ENCODE peak calls at places on chromosomes 3 and 15, in five cellular contexts. O is neural progenitor cell, U is SK-N-SH, K is hepatocyte, V is GM23338. R is an unnamed sample.

GRCh38 chr15:82681371-82681770 is 28.3 kb downstream of the AP3B2 start:
- DNase-seq in U (no peak), K (no peak), O (no peak), V (peak; percentile 5), R (no peak)

GRCh38 chr3:66450389-66451022 is 50.3 kb downstream of the LRIG1 start:
- DNase-seq in V (no peak), O (no peak), K (no peak), U (no peak), R (no peak)

GRCh38 chr3:55362206-55362960 is 124.7 kb downstream of the WNT5A start:
- DNase-seq in O (no peak), K (no peak), V (no peak), U (no peak), R (no peak)

GRCh38 chr3:37092484-37092883 is 81.9 kb downstream of the LRRFIP2 start:
- DNase-seq in U (no peak), V (no peak), O (no peak), K (no peak), R (no peak)

GRCh38 chr15:44314512-44314911 is 26.0 kb downstream of the GOLM2 start:
- DNase-seq in U (no peak), K (no peak), O (no peak), V (no peak), R (no peak)

GRCh38 chr3:12476238-12476897 is 7.9 kb upstream of the TSEN2 start:
- DNase-seq in O (no peak), U (no peak), V (no peak), K (no peak), R (no peak)

GRCh38 chr15:57384816-57385215 is 8.5 kb downstream of the CGNL1 start:
- DNase-seq in V (no peak), K (no peak), O (no peak), U (no peak), R (no peak)

GRCh38 chr15:85973584-85974347 is 105.9 kb upstream of the AGBL1 start:
- DNase-seq in O (peak; percentile 58), K (peak; percentile 23), U (no peak), V (peak; percentile 60), R (no peak)

GRCh38 chr15:25175789-25176615 is 221.2 kb downstream of the SNRPN start:
- DNase-seq in V (no peak), O (no peak), K (peak; percentile 1), U (peak; percentile 1), R (no peak)

GRCh38 chr3:176521531-176522175 is 675.6 kb downstream of the TBL1XR1 start:
- DNase-seq in V (peak; percentile 52), K (no peak), U (no peak), O (no peak), R (no peak)

GRCh38 chr15:77519540-77519939 is 98.9 kb downstream of the HMG20A start:
- DNase-seq in K (no peak), V (no peak), O (no peak), U (no peak), R (no peak)

GRCh38 chr3:14602006-14602803 is 49.4 kb upstream of the CCDC174 start:
- DNase-seq in V (peak; percentile 87), K (peak; percentile 42), U (peak; percentile 83), O (peak; percentile 76), R (no peak)

GRCh38 chr15:29613951-29614382 is 208.3 kb downstream of the TJP1 start:
- DNase-seq in U (peak; percentile 34), O (peak; percentile 26), V (peak; percentile 73), K (no peak), R (no peak)
- TF ChIP-seq EZH2phosphoT487 in U (no peak), O (no peak), V (no peak), K (no peak), R (no peak)

DNA sequence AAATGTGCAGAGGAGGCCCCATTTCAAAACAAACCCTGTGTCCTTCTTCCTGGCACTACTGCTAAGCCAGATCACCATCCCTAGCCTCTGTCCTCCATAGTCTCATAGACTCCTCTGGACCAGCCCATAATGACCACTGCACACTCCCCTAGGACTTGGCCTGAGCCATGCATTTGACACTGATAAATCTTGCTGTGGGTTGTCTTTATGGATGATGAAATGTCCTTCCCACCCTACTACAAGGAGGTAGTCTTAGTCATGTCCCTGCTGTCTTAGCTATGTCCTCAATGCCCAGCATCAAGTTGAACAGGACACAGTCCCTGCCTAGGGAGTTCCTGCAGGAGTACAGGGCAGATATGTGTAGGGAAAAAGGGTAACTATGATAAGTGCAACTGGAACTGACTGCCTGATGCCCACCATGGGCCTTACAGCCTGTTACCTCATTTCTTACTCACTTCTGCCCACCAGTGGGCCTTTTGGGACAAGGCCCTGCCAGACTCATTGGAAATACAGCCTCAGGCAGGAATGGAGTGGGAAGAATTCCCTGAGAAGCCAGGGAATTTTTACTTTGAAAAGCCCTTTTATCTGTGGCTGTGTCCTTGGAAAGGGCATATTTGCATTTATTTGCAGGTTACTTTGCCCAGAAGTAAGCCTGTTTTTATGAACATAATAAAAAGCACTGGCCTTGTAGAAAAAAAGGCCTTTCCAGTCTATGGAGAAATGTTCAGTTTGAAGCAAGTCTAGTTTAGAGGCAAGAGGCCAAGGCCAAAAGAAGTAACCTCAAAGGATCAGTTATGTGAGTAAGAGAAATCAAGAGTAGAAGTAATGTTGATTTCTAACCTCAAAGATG is 199.6 kb upstream of the EIF1B start:
- DNase-seq in U (peak; percentile 27), O (peak; percentile 54), V (peak; percentile 71), K (peak; percentile 20), R (no peak)
- TF ChIP-seq EZH2phosphoT487 in U (no peak), O (no peak), V (no peak), K (no peak), R (no peak)

DNA sequence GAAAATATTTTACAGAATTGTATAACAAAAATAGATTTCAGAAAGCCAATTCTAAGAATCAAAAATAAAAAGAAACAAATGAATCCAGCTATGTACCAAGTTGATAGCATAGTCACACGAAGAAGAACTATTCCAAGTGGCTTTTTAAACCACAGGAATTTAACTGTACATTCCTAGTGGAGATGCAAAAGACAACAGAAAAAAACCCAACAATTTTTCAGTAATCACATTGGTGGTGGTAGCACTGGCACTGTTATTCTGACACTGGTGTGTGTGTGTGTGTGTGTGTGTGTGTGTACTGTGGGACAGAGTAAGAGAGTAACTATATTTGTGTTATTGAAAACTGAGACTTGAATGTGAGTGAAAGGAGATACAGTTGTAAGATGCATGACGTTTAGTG is 9.1 kb downstream of the BFSP2 start:
- DNase-seq in V (no peak), O (no peak), K (no peak), U (no peak), R (no peak)
- TF ChIP-seq EZH2phosphoT487 in V (no peak), O (no peak), K (no peak), U (no peak), R (no peak)

DNA sequence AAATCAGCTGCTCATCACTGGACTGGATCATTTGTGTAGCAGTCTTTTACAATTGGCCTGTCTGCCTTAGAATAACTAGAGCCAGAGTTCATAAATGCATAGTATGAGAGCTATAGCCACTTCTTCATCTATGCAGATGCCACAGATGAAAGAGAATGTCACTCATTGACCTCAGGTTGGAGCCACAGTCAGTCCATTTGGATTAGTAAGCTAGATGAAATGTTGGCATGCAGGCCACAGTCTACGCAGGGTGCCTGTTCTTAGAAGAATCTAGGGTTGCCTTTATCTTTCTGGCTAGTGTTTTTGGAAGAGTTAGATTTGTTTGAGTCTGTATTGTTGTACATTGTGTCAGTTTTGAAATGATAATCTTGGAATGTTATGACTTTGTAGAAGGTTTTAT is 25.4 kb upstream of the EDEM1 start:
- DNase-seq in O (peak; percentile 13), K (no peak), U (no peak), V (no peak), R (no peak)
- TF ChIP-seq EZH2phosphoT487 in O (no peak), K (no peak), U (no peak), V (no peak), R (no peak)

DNA sequence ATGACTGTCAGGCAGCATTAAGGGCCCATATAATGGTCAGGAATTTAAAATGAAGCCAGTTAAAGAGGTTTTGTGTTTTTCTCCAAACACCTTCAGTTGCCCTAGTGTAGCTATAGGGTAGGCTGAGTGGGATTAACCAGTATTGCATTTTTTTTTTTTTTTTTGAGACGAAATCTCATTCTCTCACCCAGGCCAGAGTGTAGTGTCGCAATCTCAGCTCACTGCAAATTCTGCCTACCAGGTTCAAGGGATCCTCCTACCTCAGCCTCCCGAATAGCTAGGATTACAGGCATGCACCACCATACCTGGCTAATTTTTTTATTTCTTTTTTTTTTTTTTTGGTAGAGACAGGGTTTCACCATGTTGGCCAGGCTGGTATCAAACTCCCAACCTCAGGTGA is 7.0 kb downstream of the CLASP2 start:
- DNase-seq in K (no peak), U (no peak), O (no peak), V (no peak), R (no peak)
- TF ChIP-seq EZH2phosphoT487 in K (no peak), U (no peak), O (no peak), V (no peak), R (no peak)

GRCh38 chr15:58434334-58434888 is 2.6 kb downstream of the LIPC start:
- DNase-seq in V (no peak), U (no peak), O (no peak), K (no peak), R (no peak)

GRCh38 chr15:58432421-58432820 is 630 bp downstream of the LIPC start:
- DNase-seq in V (no peak), K (no peak), U (no peak), O (no peak), R (no peak)

GRCh38 chr15:58433597-58434333 is 2.0 kb downstream of the LIPC start:
- DNase-seq in K (no peak), O (peak; percentile 21), U (no peak), V (no peak), R (no peak)

GRCh38 chr15:58430224-58430787 is 1.5 kb upstream of the LIPC start:
- DNase-seq in U (no peak), O (no peak), K (no peak), V (no peak), R (no peak)

GRCh38 chr15:58431221-58432149 is at the start of gene LIPC:
- DNase-seq in O (no peak), K (no peak), U (no peak), V (no peak), R (no peak)
- TF ChIP-seq EZH2phosphoT487 in O (no peak), K (no peak), U (no peak), V (no peak), R (no peak)

R was measured in OCI-LY7.